ENCODE peak calls at places on chromosomes 5 and 9, in eight cellular contexts. C is A549, A is HepG2, V is H1, D is K562, X is HCT116, P is GM12878, H is endothelial cell of umbilical vein. K is an unnamed sample.

GRCh38 chr9:10604927-10605326 is 7.9 kb downstream of the PTPRD start:
- DNase-seq in C (no peak), A (no peak), V (no peak), D (no peak), X (no peak), P (no peak), H (no peak), K (no peak)

GRCh38 chr5:57366744-57367143 is 115.9 kb downstream of the ACTBL2 start:
- DNase-seq in C (peak; percentile 74), A (peak; percentile 77), V (no peak), D (no peak), X (peak; percentile 95), P (no peak), H (no peak), K (no peak)

GRCh38 chr5:151825445-151825844 is 53.7 kb downstream of the G3BP1 start:
- DNase-seq in C (peak; percentile 54), A (peak; percentile 64), V (peak; percentile 72), D (peak; percentile 61), X (peak; percentile 36), P (peak; percentile 17), H (peak; percentile 53), K (peak; percentile 55)

GRCh38 chr5:75720882-75721281 is 3.6 kb upstream of the POC5 start:
- DNase-seq in C (no peak), A (peak; percentile 81), V (no peak), D (no peak), X (no peak), P (no peak), H (no peak), K (peak; percentile 57)

GRCh38 chr5:144048254-144048856 is 122.1 kb downstream of the YIPF5 start:
- DNase-seq in C (no peak), A (no peak), V (no peak), D (no peak), X (no peak), P (no peak), H (no peak), K (no peak)

GRCh38 chr9:91659529-91660294 is 236.1 kb upstream of the NFIL3 start:
- DNase-seq in C (peak; percentile 35), A (no peak), V (no peak), D (peak; percentile 51), X (peak; percentile 12), P (no peak), H (no peak), K (peak; percentile 20)

GRCh38 chr5:147673276-147673675 is 109.3 kb downstream of the JAKMIP2 start:
- DNase-seq in C (no peak), A (no peak), V (no peak), D (no peak), X (no peak), P (no peak), H (no peak), K (no peak)

GRCh38 chr9:112443200-112443599 is 43.4 kb upstream of the KIAA1958 start:
- DNase-seq in C (no peak), A (peak; percentile 16), V (no peak), D (no peak), X (no peak), P (no peak), H (peak; percentile 39), K (peak; percentile 33)

GRCh38 chr5:98463222-98463621 is 310.2 kb upstream of the RGMB start:
- DNase-seq in C (no peak), A (no peak), V (no peak), D (no peak), X (no peak), P (no peak), H (no peak), K (no peak)

GRCh38 chr9:78860806-78861475 is 564.0 kb downstream of the PSAT1 start:
- DNase-seq in C (no peak), A (no peak), V (no peak), D (no peak), X (no peak), P (no peak), H (peak; percentile 44), K (peak; percentile 4)
- TF ChIP-seq CTCF in C (no peak), A (no peak), V (no peak), D (no peak), X (no peak), P (peak; percentile 5), H (no peak), K (no peak)

DNA sequence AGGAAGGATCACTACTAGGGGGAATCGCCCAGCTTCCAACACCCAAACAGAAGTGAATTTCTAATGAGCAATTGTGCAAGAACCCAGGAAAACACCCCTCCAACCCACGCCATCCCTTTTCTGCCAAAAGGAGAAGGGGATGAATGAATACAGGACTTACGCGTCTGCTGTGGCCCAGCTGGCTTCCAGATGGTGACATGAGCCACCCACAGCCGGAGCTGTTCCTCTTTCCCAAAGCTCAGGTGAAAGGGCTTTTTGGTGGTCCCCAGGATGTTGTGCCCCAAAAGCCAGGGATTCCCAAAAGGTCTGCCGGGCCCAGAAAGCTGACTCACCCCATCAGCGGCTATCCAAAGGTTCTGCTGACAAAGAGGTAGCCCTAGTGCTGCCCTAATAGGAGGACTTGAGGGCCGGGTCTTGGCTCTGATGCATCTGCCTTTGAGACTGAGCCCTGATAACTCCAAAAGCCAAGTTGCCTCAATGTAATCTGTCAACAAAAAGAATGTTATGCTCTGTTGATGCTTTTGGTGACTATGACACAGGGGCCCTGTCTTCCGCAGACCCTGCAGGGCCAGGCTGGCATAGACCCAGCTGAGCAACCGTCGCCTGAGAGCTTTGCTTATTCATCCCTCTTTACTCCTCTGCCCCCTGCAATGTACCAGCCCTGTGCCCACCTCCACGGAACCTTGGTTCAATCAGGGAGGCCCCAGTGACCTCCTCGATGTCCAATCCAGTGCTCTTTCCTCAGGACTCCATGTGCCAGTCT is 14.5 kb downstream of the GSN start:
- DNase-seq in C (no peak), A (no peak), V (no peak), D (no peak), X (no peak), P (no peak), H (no peak), K (peak; percentile 65)
- TF ChIP-seq POLR2A in C (no peak), A (no peak), V (no peak), D (no peak), X (no peak), P (no peak), H (no peak), K (no peak)

GRCh38 chr5:130321931-130322330 is 417.7 kb downstream of the CHSY3 start:
- DNase-seq in C (no peak), A (no peak), V (no peak), D (no peak), X (no peak), P (no peak), H (no peak), K (no peak)

DNA sequence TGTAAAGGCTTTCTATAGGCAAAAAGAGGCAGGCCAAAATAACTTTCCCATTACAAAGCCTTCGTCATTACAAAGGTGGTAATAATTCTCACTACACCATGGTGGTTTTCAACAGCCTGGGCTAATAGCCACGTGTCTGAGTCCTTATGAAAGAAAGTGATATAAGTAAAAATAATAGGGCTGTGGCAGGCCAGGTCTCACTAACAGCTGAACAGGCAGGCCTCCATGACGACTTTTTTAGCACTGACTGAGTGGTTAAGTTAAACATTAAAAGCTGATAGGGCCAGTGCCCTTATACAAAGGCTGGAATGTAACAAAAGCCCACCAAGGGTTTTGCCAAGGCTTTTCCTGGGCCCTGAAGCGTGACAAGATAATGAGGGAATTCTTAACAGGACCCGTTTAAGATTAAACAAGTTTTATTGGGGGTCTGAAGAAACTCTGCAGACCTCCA is 412.7 kb downstream of the CHSY3 start:
- DNase-seq in C (no peak), A (no peak), V (no peak), D (no peak), X (no peak), P (no peak), H (no peak), K (no peak)
- TF ChIP-seq MAX in C (no peak), A (no peak), V (no peak), D (no peak), X (no peak), P (no peak), H (no peak), K (no peak)

DNA sequence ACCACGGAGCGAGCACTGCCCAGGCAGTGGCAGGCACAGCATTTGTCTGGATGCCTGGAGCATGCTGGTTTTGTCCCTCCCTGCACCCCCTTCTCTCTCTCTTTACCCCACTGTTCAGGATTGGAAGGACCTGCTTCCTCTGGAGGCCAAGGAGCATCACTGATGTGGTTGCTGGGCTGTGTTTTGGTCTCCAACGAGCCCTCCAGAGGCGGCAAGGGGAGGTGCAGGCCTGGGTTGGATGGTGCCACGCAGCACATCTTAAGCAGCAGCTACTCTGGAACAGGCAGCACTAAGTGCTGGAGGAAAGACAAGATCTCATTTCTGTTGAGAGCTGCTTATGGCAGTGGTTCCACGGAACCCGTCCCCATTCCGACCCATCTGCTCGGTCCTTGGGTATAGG is 139.6 kb downstream of the CMYA5 start:
- DNase-seq in C (peak; percentile 17), A (no peak), V (peak; percentile 74), D (no peak), X (no peak), P (no peak), H (no peak), K (peak; percentile 25)
- TF ChIP-seq CTCF in C (no peak), A (peak; percentile 56), V (peak; percentile 87), D (peak; percentile 50), X (peak; percentile 5), P (peak; percentile 39), H (no peak), K (peak; percentile 13)

DNA sequence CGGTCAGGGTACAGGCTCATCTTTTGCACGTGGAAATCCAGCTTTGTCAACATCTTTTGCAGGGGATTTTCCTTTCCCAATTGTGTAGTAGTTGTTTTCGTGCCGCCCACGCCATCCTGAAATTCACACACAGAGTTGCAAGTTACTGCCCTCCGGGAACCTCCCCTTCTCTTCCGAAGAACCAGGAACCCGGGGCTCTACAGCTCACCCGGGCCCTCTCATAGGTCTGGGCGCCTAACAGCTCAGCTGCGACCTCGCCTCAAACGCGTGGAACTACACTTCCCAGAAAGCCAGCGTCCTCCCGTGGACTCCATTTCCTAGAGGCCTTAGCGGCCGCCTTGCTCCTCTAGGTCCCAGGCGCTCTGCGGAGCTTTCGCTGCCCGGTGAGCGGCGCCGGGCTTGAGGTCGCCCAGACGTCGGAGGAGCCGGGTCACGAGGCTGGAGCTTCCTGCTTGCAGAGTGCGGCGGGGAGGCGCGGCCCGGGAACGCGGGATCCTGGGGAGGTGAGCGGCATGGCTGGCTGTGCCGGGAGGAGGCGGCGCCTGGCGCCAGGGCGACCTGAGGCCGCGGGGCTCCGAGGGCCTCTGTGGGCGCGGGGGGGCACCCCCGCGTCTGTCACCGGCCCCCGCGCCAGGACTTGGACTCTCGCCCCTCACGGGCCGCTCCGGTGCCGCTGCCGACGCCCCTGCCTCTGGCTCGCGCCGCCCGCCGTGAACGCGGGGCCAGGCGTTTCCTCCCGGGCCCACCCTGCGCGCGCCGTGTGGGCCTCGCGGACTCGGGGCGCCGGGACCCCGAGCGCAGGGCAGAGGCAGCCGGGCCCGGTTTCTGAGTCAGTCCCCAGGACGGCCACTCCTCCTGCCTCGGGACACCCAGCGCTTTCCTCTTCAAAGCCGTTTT is at the start of gene ZNF354B:
- DNase-seq in C (peak; percentile 84), A (peak; percentile 90), V (peak; percentile 85), D (peak; percentile 81), X (peak; percentile 86), P (peak; percentile 76), H (peak; percentile 98), K (peak; percentile 97)
- TF ChIP-seq POLR2A in C (peak; percentile 62), A (peak; percentile 79), V (no peak), D (peak; percentile 81), X (no peak), P (peak; percentile 87), H (peak; percentile 63), K (peak; percentile 50)

DNA sequence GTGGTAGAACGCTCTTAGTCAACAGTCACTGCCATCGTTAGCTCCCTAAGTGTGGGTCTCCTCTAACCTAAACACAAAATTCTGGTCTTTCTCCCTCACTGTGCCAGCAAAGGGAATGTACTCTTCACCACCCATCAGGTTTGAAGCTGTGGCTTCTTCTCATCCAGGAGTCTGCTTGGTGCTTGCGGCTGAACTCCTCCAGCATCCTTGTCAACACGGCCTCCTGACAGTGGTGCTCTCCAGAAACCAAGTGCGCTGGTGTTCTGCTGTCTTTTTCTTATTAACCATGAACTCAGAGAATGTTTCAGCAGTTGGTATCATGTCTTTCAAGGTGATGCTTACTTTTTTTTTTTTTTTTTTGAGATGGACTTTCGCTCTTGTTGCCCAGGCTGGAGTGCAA is 23.9 kb upstream of the LPCAT1 start:
- DNase-seq in C (no peak), A (no peak), V (no peak), D (peak; percentile 4), X (no peak), P (no peak), H (no peak), K (no peak)
- TF ChIP-seq MAX in C (no peak), A (no peak), V (no peak), D (no peak), X (no peak), P (no peak), H (no peak), K (no peak)